ENCODE peak calls at places on chromosomes 1 and 21, in nine cellular contexts. R, U, W, N, V, P, F, T and H are unnamed samples.

GRCh38 chr1:226708342-226708780 is 30.7 kb downstream of the ITPKB start:
- DNase-seq in R (no peak), U (no peak), W (no peak), N (no peak), V (no peak), P (peak), F (no peak), T (no peak), H (no peak)

GRCh38 chr1:200556005-200556404 is 64.5 kb downstream of the KIF14 start:
- DNase-seq in R (no peak), U (no peak), W (no peak), N (no peak), V (no peak), P (peak), F (peak), T (no peak), H (no peak)

GRCh38 chr21:38930838-38931237 is 125.1 kb downstream of the ETS2 start:
- DNase-seq in R (no peak), U (no peak), W (no peak), N (no peak), V (no peak), P (peak), F (no peak), T (no peak), H (no peak)

GRCh38 chr21:37566790-37567725 is 200.5 kb downstream of the DYRK1A start:
- DNase-seq in R (no peak), U (no peak), W (no peak), N (no peak), V (no peak), P (peak), F (no peak), T (no peak), H (no peak)

GRCh38 chr1:115679141-115679611 is 37.4 kb downstream of the VANGL1 start:
- DNase-seq in R (peak), U (no peak), W (no peak), N (no peak), V (no peak), P (peak), F (no peak), T (no peak), H (no peak)

GRCh38 chr1:90715334-90715733 is 1.8 kb downstream of the BARHL2 start:
- DNase-seq in R (no peak), U (no peak), W (no peak), N (no peak), V (no peak), P (no peak), F (no peak), T (peak), H (no peak)

GRCh38 chr1:96596226-96596625 is 125.4 kb upstream of the PTBP2 start:
- DNase-seq in R (peak), U (peak), W (no peak), N (peak), V (peak), P (peak), F (peak), T (peak), H (peak)

GRCh38 chr1:237324226-237324625 is 282.2 kb downstream of the RYR2 start:
- DNase-seq in R (no peak), U (no peak), W (no peak), N (no peak), V (no peak), P (no peak), F (no peak), T (no peak), H (no peak)

GRCh38 chr1:175419684-175420490 is 227.3 kb upstream of the KIAA0040 start:
- DNase-seq in R (no peak), U (no peak), W (no peak), N (no peak), V (no peak), P (no peak), F (no peak), T (no peak), H (no peak)

GRCh38 chr1:231460614-231461013 is 38.5 kb upstream of the EGLN1 start:
- DNase-seq in R (no peak), U (peak), W (no peak), N (peak), V (no peak), P (peak), F (no peak), T (peak), H (peak)

GRCh38 chr1:37323486-37324377 is 150.6 kb upstream of the ZC3H12A start:
- DNase-seq in R (peak), U (peak), W (peak), N (peak), V (no peak), P (peak), F (peak), T (peak), H (peak)

GRCh38 chr1:109197163-109198042 is 16.3 kb upstream of the SARS1 start:
- DNase-seq in R (peak), U (no peak), W (no peak), N (no peak), V (no peak), P (peak), F (no peak), T (no peak), H (no peak)

GRCh38 chr1:54947540-54947939 is 32.9 kb upstream of the TMEM61 start:
- DNase-seq in R (no peak), U (no peak), W (no peak), N (no peak), V (no peak), P (no peak), F (no peak), T (no peak), H (no peak)

GRCh38 chr1:32894019-32894600 is 7.1 kb downstream of the TMEM54 start:
- DNase-seq in R (no peak), U (no peak), W (no peak), N (no peak), V (no peak), P (no peak), F (peak), T (no peak), H (no peak)

GRCh38 chr1:31354266-31354665 is 18.6 kb downstream of the FABP3 start:
- DNase-seq in R (no peak), U (no peak), W (no peak), N (no peak), V (no peak), P (peak), F (no peak), T (no peak), H (no peak)

GRCh38 chr21:25942145-25942544 is 207.4 kb downstream of the GABPA start:
- DNase-seq in R (no peak), U (no peak), W (no peak), N (no peak), V (no peak), P (peak), F (no peak), T (no peak), H (no peak)

GRCh38 chr21:17763286-17764037 is 55.7 kb downstream of the C21orf91 start:
- DNase-seq in R (no peak), U (no peak), W (no peak), N (no peak), V (no peak), P (no peak), F (no peak), T (no peak), H (no peak)

GRCh38 chr1:102588536-102588935 is 519.8 kb downstream of the COL11A1 start:
- DNase-seq in R (no peak), U (no peak), W (no peak), N (no peak), V (no peak), P (peak), F (no peak), T (no peak), H (no peak)

GRCh38 chr1:119873166-119874025 is 22.9 kb downstream of the ADAM30 start:
- DNase-seq in R (no peak), U (no peak), W (no peak), N (no peak), V (no peak), P (peak), F (no peak), T (no peak), H (no peak)

GRCh38 chr1:65606426-65606825 is 186.0 kb downstream of the LEPR start:
- DNase-seq in R (no peak), U (no peak), W (no peak), N (no peak), V (no peak), P (peak), F (no peak), T (no peak), H (no peak)

GRCh38 chr1:159922499-159923202 is 2.7 kb downstream of the TAGLN2 start:
- DNase-seq in R (no peak), U (no peak), W (no peak), N (no peak), V (peak), P (peak), F (no peak), T (no peak), H (no peak)

GRCh38 chr1:116873680-116874271 is 35.9 kb upstream of the PTGFRN start:
- DNase-seq in R (no peak), U (no peak), W (no peak), N (no peak), V (no peak), P (peak), F (no peak), T (no peak), H (no peak)

GRCh38 chr1:214935258-214935657 is 147.3 kb upstream of the KCNK2 start:
- DNase-seq in R (no peak), U (no peak), W (no peak), N (no peak), V (no peak), P (no peak), F (no peak), T (no peak), H (no peak)

GRCh38 chr1:43879414-43879813 is 54.2 kb upstream of the ARTN start:
- DNase-seq in R (no peak), U (no peak), W (no peak), N (no peak), V (no peak), P (peak), F (no peak), T (no peak), H (no peak)

GRCh38 chr1:76870037-76870436 is 2.8 kb downstream of the ST6GALNAC5 start:
- DNase-seq in R (no peak), U (no peak), W (no peak), N (no peak), V (no peak), P (no peak), F (no peak), T (no peak), H (no peak)

GRCh38 chr1:165484532-165484931 is 39.6 kb upstream of the RXRG start:
- DNase-seq in R (no peak), U (no peak), W (no peak), N (no peak), V (no peak), P (no peak), F (no peak), T (no peak), H (no peak)

GRCh38 chr1:61436016-61436415 is 288.9 kb downstream of the TM2D1 start:
- DNase-seq in R (no peak), U (no peak), W (no peak), N (no peak), V (no peak), P (no peak), F (no peak), T (no peak), H (no peak)

GRCh38 chr1:76279387-76279748 is 204.8 kb downstream of the ST6GALNAC3 start:
- DNase-seq in R (no peak), U (no peak), W (no peak), N (no peak), V (no peak), P (no peak), F (no peak), T (no peak), H (no peak)

GRCh38 chr1:116359060-116359830 is 13.8 kb upstream of the ATP1A1 start:
- DNase-seq in R (no peak), U (no peak), W (no peak), N (no peak), V (no peak), P (peak), F (no peak), T (no peak), H (no peak)